ENCODE peak calls at places on chromosomes 6 and 20, in ten cellular contexts. Z, G, K, U, O, M, P, B, W and N are unnamed samples.
A peak's percentile ranks its signal among the peaks of the same experiment; 100 is the strongest.

GRCh38 chr6:156934054-156934424 is 156.9 kb downstream of the ARID1B start:
- DNase-seq in M (peak; percentile 55), U (no peak), G (no peak), B (no peak), Z (no peak), P (no peak), W (no peak), O (no peak), K (no peak), N (no peak)

GRCh38 chr20:17875981-17876385 is 92.6 kb downstream of the SNX5 start:
- DNase-seq in O (peak; percentile 72), G (no peak), B (no peak), K (no peak), M (no peak), Z (no peak), P (no peak), U (no peak), W (no peak), N (peak; percentile 36)

GRCh38 chr6:43739642-43740091 is 30.3 kb upstream of the VEGFA start:
- DNase-seq in K (no peak), U (no peak), P (no peak), O (peak; percentile 72), W (no peak), G (peak; percentile 35), B (no peak), M (no peak), Z (no peak), N (no peak)

GRCh38 chr6:86537311-86537861 is 399.9 kb upstream of the HTR1E start:
- DNase-seq in Z (no peak), P (no peak), U (no peak), M (no peak), O (no peak), B (no peak), G (no peak), K (no peak), W (no peak), N (no peak)

GRCh38 chr6:16799279-16800193 is 38.3 kb upstream of the ATXN1 start:
- DNase-seq in P (no peak), G (no peak), Z (no peak), K (no peak), M (peak; percentile 79), W (no peak), O (no peak), B (no peak), U (no peak), N (no peak)

GRCh38 chr20:2109425-2110210 is 8.0 kb downstream of the STK35 start:
- DNase-seq in B (peak; percentile 67), M (no peak), O (no peak), K (no peak), W (peak; percentile 56), U (no peak), Z (no peak), G (no peak), P (no peak), N (peak; percentile 46)

GRCh38 chr6:37696841-37697735 is 595 bp downstream of the MDGA1 start:
- DNase-seq in O (no peak), U (peak; percentile 28), P (no peak), M (no peak), G (peak; percentile 69), B (peak; percentile 34), K (no peak), W (peak; percentile 30), Z (no peak), N (no peak)

GRCh38 chr6:130365166-130366010 is 429 bp upstream of the TMEM200A start:
- DNase-seq in W (peak; percentile 62), M (peak; percentile 33), O (peak; percentile 84), K (peak; percentile 58), G (peak; percentile 73), B (peak; percentile 39), P (peak; percentile 45), Z (no peak), U (peak; percentile 31), N (peak; percentile 68)

GRCh38 chr6:128512296-128512695 is 8.1 kb downstream of the PTPRK start:
- DNase-seq in B (no peak), G (no peak), Z (no peak), W (no peak), O (no peak), K (no peak), M (no peak), P (no peak), U (no peak), N (no peak)

GRCh38 chr6:128516514-128516898 is 3.9 kb downstream of the PTPRK start:
- DNase-seq in M (no peak), B (no peak), P (no peak), K (no peak), W (no peak), Z (no peak), O (peak; percentile 57), G (no peak), U (no peak), N (no peak)

GRCh38 chr6:128511518-128511917 is 8.9 kb downstream of the PTPRK start:
- DNase-seq in K (no peak), Z (no peak), O (no peak), G (no peak), B (no peak), P (no peak), U (no peak), W (no peak), M (peak; percentile 71), N (no peak)

GRCh38 chr6:128515550-128516513 is 4.6 kb downstream of the PTPRK start:
- DNase-seq in P (no peak), W (no peak), K (no peak), B (no peak), Z (no peak), G (no peak), M (no peak), U (no peak), O (no peak), N (no peak)

DNA sequence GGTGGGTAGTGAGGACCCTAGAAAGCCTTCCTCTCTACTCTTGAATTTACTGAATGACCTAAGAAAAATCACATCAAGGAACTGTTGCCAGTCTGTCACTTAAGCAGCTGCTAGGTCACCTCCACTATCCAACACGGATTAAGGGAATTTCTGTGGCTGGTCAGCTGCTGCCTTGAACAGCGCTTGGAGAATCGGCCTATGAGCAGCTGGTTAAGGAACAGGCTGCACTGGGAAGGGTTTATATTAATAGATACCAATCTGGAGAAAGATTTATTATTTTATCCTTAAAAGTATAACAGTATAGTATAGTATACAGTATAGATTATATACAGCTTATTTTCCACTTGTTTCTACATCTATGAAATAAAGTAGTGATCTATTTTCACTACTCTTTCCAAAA is 6.5 kb downstream of the PTPRK start:
- DNase-seq in M (no peak), B (no peak), Z (no peak), G (no peak), W (no peak), O (no peak), K (no peak), U (no peak), P (no peak), N (peak; percentile 53)
- H3K4me1 ChIP-seq in M (peaks cover 75% of the 10 kb centered on the region), B (peaks cover 64% of the 10 kb centered on the region), Z (peaks cover 1% of the 10 kb centered on the region), G (peaks cover 24% of the 10 kb centered on the region), W (peaks cover 46% of the 10 kb centered on the region), O (no peaks in the 10 kb centered on the region), K (peaks cover 40% of the 10 kb centered on the region), U (no peaks in the 10 kb centered on the region), P (peaks cover 4% of the 10 kb centered on the region), N (peaks cover 91% of the 10 kb centered on the region)

GRCh38 chr20:63009988-63010769 is 3.4 kb upstream of the BHLHE23 start:
- DNase-seq in K (no peak), P (no peak), B (no peak), W (peak; percentile 43), G (no peak), U (peak; percentile 78), O (no peak), M (no peak), Z (peak; percentile 67), N (no peak)

GRCh38 chr20:63007722-63008488 is 1.1 kb upstream of the BHLHE23 start:
- DNase-seq in O (peak; percentile 33), W (no peak), U (no peak), M (no peak), B (peak; percentile 12), G (no peak), Z (no peak), K (no peak), P (no peak), N (no peak)

GRCh38 chr20:63007472-63007721 is 633 bp upstream of the BHLHE23 start:
- DNase-seq in M (no peak), O (no peak), U (no peak), K (no peak), P (no peak), B (no peak), Z (no peak), W (no peak), G (no peak), N (no peak)

GRCh38 chr20:63009044-63009961 is 2.5 kb upstream of the BHLHE23 start:
- DNase-seq in P (peak; percentile 73), Z (peak; percentile 67), M (peak; percentile 60), K (peak; percentile 80), W (peak; percentile 78), G (peak; percentile 88), O (peak; percentile 67), B (peak; percentile 82), U (peak; percentile 70), N (peak; percentile 65)

DNA sequence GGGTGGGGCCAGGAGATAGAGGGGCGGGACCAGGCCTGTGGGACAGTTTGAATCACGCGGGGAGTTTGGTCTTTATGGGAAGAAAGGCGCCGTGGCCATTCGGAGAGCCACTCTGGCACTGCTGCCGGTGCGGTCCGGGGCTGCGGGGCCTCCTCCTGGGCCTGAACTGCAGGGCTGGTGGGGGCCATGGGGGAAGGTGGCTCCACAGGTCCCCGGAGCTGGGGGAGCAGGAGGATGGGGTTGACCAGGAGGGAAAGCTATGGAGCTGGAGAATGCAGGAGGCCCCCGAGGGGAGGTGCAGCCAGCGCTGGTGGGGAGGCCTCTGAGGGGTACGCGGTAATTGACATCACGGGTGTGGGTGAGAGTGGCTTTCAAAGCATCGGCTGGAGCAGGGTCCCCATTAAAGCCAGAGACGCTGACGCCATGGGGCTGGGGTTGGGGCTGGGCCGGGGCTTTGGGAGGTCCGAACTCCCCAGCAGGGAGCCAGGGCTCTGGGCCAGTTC is 1.8 kb upstream of the BHLHE23 start:
- DNase-seq in Z (no peak), P (no peak), M (no peak), K (no peak), O (no peak), U (no peak), G (no peak), W (no peak), B (no peak), N (no peak)
- H3K4me1 ChIP-seq in Z (peaks cover 54% of the 10 kb centered on the region), P (peaks cover 5% of the 10 kb centered on the region), M (no peaks in the 10 kb centered on the region), K (peaks cover 20% of the 10 kb centered on the region), O (no peaks in the 10 kb centered on the region), U (no peaks in the 10 kb centered on the region), G (peaks cover 7% of the 10 kb centered on the region), W (peaks cover 18% of the 10 kb centered on the region), B (peaks cover 6% of the 10 kb centered on the region), N (peaks cover 26% of the 10 kb centered on the region)

GRCh38 chr20:33677991-33678431 is 3.8 kb upstream of the NECAB3 start:
- DNase-seq in U (no peak), K (no peak), O (no peak), Z (no peak), G (no peak), M (peak; percentile 25), P (no peak), B (peak; percentile 64), W (no peak), N (no peak)

GRCh38 chr20:33675127-33675954 is 1.1 kb upstream of the NECAB3 start:
- DNase-seq in Z (no peak), B (no peak), M (no peak), W (no peak), U (no peak), O (no peak), P (no peak), K (no peak), G (no peak), N (no peak)

GRCh38 chr20:33674294-33675126 is at the start of gene NECAB3:
- DNase-seq in B (peak; percentile 86), O (peak; percentile 78), K (peak; percentile 87), Z (peak; percentile 52), G (peak; percentile 92), P (peak; percentile 75), M (no peak), W (peak; percentile 90), U (peak; percentile 71), N (peak; percentile 92)

GRCh38 chr20:33676652-33677645 is 2.7 kb upstream of the NECAB3 start:
- DNase-seq in G (no peak), B (no peak), Z (no peak), K (no peak), O (no peak), W (no peak), M (peak; percentile 15), P (no peak), U (no peak), N (no peak)

GRCh38 chr20:33676121-33676520 is 1.9 kb upstream of the NECAB3 start:
- DNase-seq in W (no peak), K (no peak), O (no peak), Z (no peak), M (peak; percentile 1), B (no peak), P (no peak), G (no peak), U (no peak), N (no peak)
- H3K4me1 ChIP-seq in W (peaks cover 35% of the 10 kb centered on the region), K (peaks cover 36% of the 10 kb centered on the region), O (peaks cover 10% of the 10 kb centered on the region), Z (peaks cover 31% of the 10 kb centered on the region), M (peaks cover 16% of the 10 kb centered on the region), B (peaks cover 21% of the 10 kb centered on the region), P (peaks cover 13% of the 10 kb centered on the region), G (peaks cover 26% of the 10 kb centered on the region), U (no peaks in the 10 kb centered on the region), N (peaks cover 26% of the 10 kb centered on the region)

DNA sequence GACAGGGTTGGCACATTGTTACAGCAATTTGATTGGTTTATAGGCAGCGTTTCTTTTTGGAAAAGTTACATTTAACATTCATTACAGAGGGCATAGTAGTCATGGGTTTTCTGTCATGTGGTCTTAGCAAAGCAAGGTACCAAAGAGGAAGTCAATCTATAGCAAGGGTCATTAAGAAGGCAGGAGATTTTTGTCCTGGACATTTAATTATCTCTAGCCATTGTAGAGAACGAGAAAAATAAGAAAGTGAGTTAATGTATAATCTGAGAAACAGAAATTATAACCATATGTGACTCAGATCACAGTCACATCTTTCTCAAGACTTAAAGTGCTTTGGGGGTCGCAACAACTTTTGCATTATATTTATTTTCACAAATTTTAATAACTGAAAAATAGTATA is 47.4 kb downstream of the TPD52L1 start:
- DNase-seq in W (no peak), G (no peak), M (no peak), K (no peak), P (no peak), Z (no peak), U (no peak), O (no peak), B (no peak), N (no peak)
- H3K4me1 ChIP-seq in W (peaks cover 25% of the 10 kb centered on the region), G (peaks cover 37% of the 10 kb centered on the region), M (peaks cover 82% of the 10 kb centered on the region), K (peaks cover 43% of the 10 kb centered on the region), P (peaks cover 6% of the 10 kb centered on the region), Z (no peaks in the 10 kb centered on the region), U (peaks cover 5% of the 10 kb centered on the region), O (peaks cover 2% of the 10 kb centered on the region), B (peaks cover 50% of the 10 kb centered on the region), N (peaks cover 69% of the 10 kb centered on the region)